ENCODE peak calls at places on chromosome 10, in four cellular contexts. One of them, this sample, is unnamed.

GRCh38 chr10:44402465-44403205 is 17.7 kb upstream of the CXCL12 start:
- DNase-seq in NCI-H1105: no peak
- DNase-seq in ovary: no peak
- DNase-seq in stimulated activated CD4-positive, alpha-beta T cell treated with anti-CD3 and anti-CD28 coated beads, Interleukin-1b, Interleukin-23, amount 100 ng/mL, for 1 hour: no peak
- DNase-seq in this sample: no peak

GRCh38 chr10:69125554-69125953 is 1.6 kb downstream of the VPS26A start:
- DNase-seq in NCI-H1105: no peak
- DNase-seq in ovary: no peak
- DNase-seq in stimulated activated CD4-positive, alpha-beta T cell treated with anti-CD3 and anti-CD28 coated beads, Interleukin-1b, Interleukin-23, amount 100 ng/mL, for 1 hour: no peak
- DNase-seq in this sample: no peak

GRCh38 chr10:3770611-3771110 is 14.3 kb downstream of the KLF6 start:
- DNase-seq in NCI-H1105: no peak
- DNase-seq in ovary: no peak
- DNase-seq in stimulated activated CD4-positive, alpha-beta T cell treated with anti-CD3 and anti-CD28 coated beads, Interleukin-1b, Interleukin-23, amount 100 ng/mL, for 1 hour: no peak
- DNase-seq in this sample: no peak

GRCh38 chr10:129417164-129417563 is 49.9 kb upstream of the MGMT start:
- DNase-seq in NCI-H1105: no peak
- DNase-seq in ovary: no peak
- DNase-seq in stimulated activated CD4-positive, alpha-beta T cell treated with anti-CD3 and anti-CD28 coated beads, Interleukin-1b, Interleukin-23, amount 100 ng/mL, for 1 hour: no peak
- DNase-seq in this sample: no peak

GRCh38 chr10:88783734-88784133 is 18.8 kb upstream of the LIPM start:
- DNase-seq in NCI-H1105: no peak
- DNase-seq in ovary: no peak
- DNase-seq in stimulated activated CD4-positive, alpha-beta T cell treated with anti-CD3 and anti-CD28 coated beads, Interleukin-1b, Interleukin-23, amount 100 ng/mL, for 1 hour: no peak
- DNase-seq in this sample: no peak

GRCh38 chr10:110845756-110846620 is 25.7 kb upstream of the PDCD4 start:
- DNase-seq in NCI-H1105: no peak
- DNase-seq in ovary: no peak
- DNase-seq in stimulated activated CD4-positive, alpha-beta T cell treated with anti-CD3 and anti-CD28 coated beads, Interleukin-1b, Interleukin-23, amount 100 ng/mL, for 1 hour: no peak
- DNase-seq in this sample: no peak

GRCh38 chr10:71921319-71922027 is 42.7 kb upstream of the CHST3 start:
- DNase-seq in NCI-H1105: peak
- DNase-seq in ovary: peak
- DNase-seq in stimulated activated CD4-positive, alpha-beta T cell treated with anti-CD3 and anti-CD28 coated beads, Interleukin-1b, Interleukin-23, amount 100 ng/mL, for 1 hour: no peak
- DNase-seq in this sample: no peak

GRCh38 chr10:131113892-131114291 is 197.6 kb downstream of the TCERG1L start:
- DNase-seq in NCI-H1105: no peak
- DNase-seq in ovary: no peak
- DNase-seq in stimulated activated CD4-positive, alpha-beta T cell treated with anti-CD3 and anti-CD28 coated beads, Interleukin-1b, Interleukin-23, amount 100 ng/mL, for 1 hour: no peak
- DNase-seq in this sample: peak

GRCh38 chr10:96448021-96448457 is 65.7 kb downstream of the TLL2 start:
- DNase-seq in NCI-H1105: no peak
- DNase-seq in ovary: no peak
- DNase-seq in stimulated activated CD4-positive, alpha-beta T cell treated with anti-CD3 and anti-CD28 coated beads, Interleukin-1b, Interleukin-23, amount 100 ng/mL, for 1 hour: no peak
- DNase-seq in this sample: peak

GRCh38 chr10:13414855-13415254 is 66.8 kb upstream of the SEPHS1 start:
- DNase-seq in NCI-H1105: no peak
- DNase-seq in ovary: no peak
- DNase-seq in stimulated activated CD4-positive, alpha-beta T cell treated with anti-CD3 and anti-CD28 coated beads, Interleukin-1b, Interleukin-23, amount 100 ng/mL, for 1 hour: no peak
- DNase-seq in this sample: peak

GRCh38 chr10:62083868-62084267 is 182.4 kb downstream of the ARID5B start:
- DNase-seq in NCI-H1105: peak
- DNase-seq in ovary: peak
- DNase-seq in stimulated activated CD4-positive, alpha-beta T cell treated with anti-CD3 and anti-CD28 coated beads, Interleukin-1b, Interleukin-23, amount 100 ng/mL, for 1 hour: no peak
- DNase-seq in this sample: no peak

GRCh38 chr10:70679498-70679897 is 7.2 kb downstream of the ADAMTS14 start:
- DNase-seq in NCI-H1105: no peak
- DNase-seq in ovary: no peak
- DNase-seq in stimulated activated CD4-positive, alpha-beta T cell treated with anti-CD3 and anti-CD28 coated beads, Interleukin-1b, Interleukin-23, amount 100 ng/mL, for 1 hour: no peak
- DNase-seq in this sample: no peak

GRCh38 chr10:97184971-97185325 is 811 bp downstream of the SLIT1 start:
- DNase-seq in NCI-H1105: no peak
- DNase-seq in ovary: no peak
- DNase-seq in stimulated activated CD4-positive, alpha-beta T cell treated with anti-CD3 and anti-CD28 coated beads, Interleukin-1b, Interleukin-23, amount 100 ng/mL, for 1 hour: no peak
- DNase-seq in this sample: no peak

GRCh38 chr10:14573666-14574261 is 200.9 kb downstream of the FAM107B start:
- DNase-seq in NCI-H1105: no peak
- DNase-seq in ovary: no peak
- DNase-seq in stimulated activated CD4-positive, alpha-beta T cell treated with anti-CD3 and anti-CD28 coated beads, Interleukin-1b, Interleukin-23, amount 100 ng/mL, for 1 hour: no peak
- DNase-seq in this sample: no peak